ENCODE peak calls at places on chromosomes 16 and 17, in four cellular contexts. G is GM12878, C is HepG2, Z is K562. N is an unnamed sample.

GRCh38 chr17:41917957-41918391 is 777 bp downstream of the ACLY start:
- DNase-seq in G (no peak), C (no peak), Z (peak), N (peak)

GRCh38 chr16:28982949-28983348 is 1.9 kb upstream of the LAT start:
- DNase-seq in G (no peak), C (no peak), Z (no peak), N (no peak)

GRCh38 chr17:41463746-41464145 is 3.4 kb downstream of the KRT32 start:
- DNase-seq in G (no peak), C (no peak), Z (no peak), N (no peak)

GRCh38 chr17:81440511-81441244 is 45.4 kb downstream of the BAHCC1 start:
- DNase-seq in G (no peak), C (peak), Z (peak), N (peak)

GRCh38 chr17:35808240-35808961 is 883 bp upstream of the TAF15 start:
- DNase-seq in G (no peak), C (no peak), Z (no peak), N (no peak)

GRCh38 chr16:29806641-29807425 is 504 bp downstream of the MAZ start:
- DNase-seq in G (no peak), C (peak), Z (peak), N (peak)

GRCh38 chr16:85800321-85800669 is 800 bp downstream of the COX4I1 start:
- DNase-seq in G (no peak), C (peak), Z (no peak), N (peak)

GRCh38 chr17:15966879-15967248 is 21.9 kb downstream of the ADORA2B start:
- DNase-seq in G (no peak), C (peak), Z (no peak), N (no peak)

GRCh38 chr17:17042851-17043667 is 802 bp downstream of the MPRIP start:
- DNase-seq in G (no peak), C (no peak), Z (no peak), N (no peak)

GRCh38 chr17:69433093-69433492 is 18.6 kb downstream of the MAP2K6 start:
- DNase-seq in G (no peak), C (no peak), Z (no peak), N (no peak)

GRCh38 chr17:37671028-37671812 is 28.0 kb upstream of the DDX52 start:
- DNase-seq in G (no peak), C (no peak), Z (no peak), N (no peak)

GRCh38 chr16:51359141-51359960 is 208.3 kb upstream of the SALL1 start:
- DNase-seq in G (no peak), C (no peak), Z (no peak), N (no peak)

GRCh38 chr17:68963958-68964357 is 8.8 kb upstream of the ABCA8 start:
- DNase-seq in G (no peak), C (no peak), Z (no peak), N (no peak)

GRCh38 chr16:63945805-63946204 is 1176.1 kb downstream of the CDH11 start:
- DNase-seq in G (no peak), C (no peak), Z (no peak), N (no peak)

GRCh38 chr17:74296548-74296936 is 22.5 kb downstream of the DNAI2 start:
- DNase-seq in G (no peak), C (peak), Z (peak), N (peak)

GRCh38 chr17:35185849-35186248 is 8.3 kb downstream of the SLC35G3 start:
- DNase-seq in G (peak), C (no peak), Z (no peak), N (no peak)

GRCh38 chr16:28879261-28879840 is 1.1 kb downstream of the ATP2A1 start:
- DNase-seq in G (no peak), C (no peak), Z (no peak), N (no peak)

GRCh38 chr17:11954961-11955360 is 42.3 kb downstream of the ZNF18 start:
- DNase-seq in G (no peak), C (no peak), Z (no peak), N (no peak)

GRCh38 chr17:330993-331701 is 21.5 kb downstream of the RPH3AL start:
- DNase-seq in G (no peak), C (no peak), Z (no peak), N (no peak)

GRCh38 chr17:2087597-2088211 is 32.8 kb downstream of the HIC1 start:
- DNase-seq in G (peak), C (no peak), Z (no peak), N (no peak)

GRCh38 chr17:74803971-74804370 is 27.8 kb upstream of the NAT9 start:
- DNase-seq in G (no peak), C (no peak), Z (no peak), N (no peak)

GRCh38 chr16:58124601-58124915 is 4.6 kb downstream of the CFAP20 start:
- DNase-seq in G (no peak), C (no peak), Z (no peak), N (no peak)

GRCh38 chr17:75468311-75468754 is 11.9 kb downstream of the TMEM94 start:
- DNase-seq in G (no peak), C (peak), Z (no peak), N (no peak)

GRCh38 chr17:37605813-37606505 is 3.3 kb downstream of the SYNRG start:
- DNase-seq in G (no peak), C (no peak), Z (no peak), N (no peak)

GRCh38 chr17:51298508-51299371 is 38.4 kb downstream of the UTP18 start:
- DNase-seq in G (no peak), C (peak), Z (peak), N (peak)

GRCh38 chr16:17538942-17539341 is 68.2 kb upstream of the XYLT1 start:
- DNase-seq in G (no peak), C (no peak), Z (no peak), N (no peak)

GRCh38 chr17:27494192-27495091 is 38.2 kb downstream of the KSR1 start:
- DNase-seq in G (no peak), C (peak), Z (no peak), N (peak)

GRCh38 chr17:44932096-44932495 is 15.5 kb downstream of the KIF18B start:
- DNase-seq in G (no peak), C (no peak), Z (no peak), N (no peak)

GRCh38 chr17:19759934-19760530 is 11.9 kb upstream of the ALDH3A1 start:
- DNase-seq in G (no peak), C (no peak), Z (no peak), N (no peak)

GRCh38 chr16:48635199-48635718 is 25.3 kb upstream of the N4BP1 start:
- DNase-seq in G (no peak), C (no peak), Z (no peak), N (no peak)

GRCh38 chr16:24568392-24568791 is 29.0 kb downstream of the RBBP6 start:
- DNase-seq in G (no peak), C (no peak), Z (no peak), N (no peak)

GRCh38 chr16:88936008-88936912 is 40.7 kb downstream of the CBFA2T3 start:
- DNase-seq in G (no peak), C (peak), Z (no peak), N (no peak)

GRCh38 chr17:82677353-82677925 is 21.1 kb downstream of the RAB40B start:
- DNase-seq in G (no peak), C (no peak), Z (no peak), N (no peak)

GRCh38 chr16:78775161-78775561 is 675.7 kb downstream of the WWOX start:
- DNase-seq in G (no peak), C (no peak), Z (no peak), N (no peak)

GRCh38 chr16:31706925-31707324 is 166.7 kb upstream of the ZNF267 start:
- DNase-seq in G (no peak), C (no peak), Z (no peak), N (no peak)

GRCh38 chr17:29190808-29191207 is 10.6 kb upstream of the MYO18A start:
- DNase-seq in G (no peak), C (no peak), Z (no peak), N (no peak)

GRCh38 chr17:31472137-31472536 is 80.7 kb downstream of the RAB11FIP4 start:
- DNase-seq in G (no peak), C (peak), Z (peak), N (no peak)

GRCh38 chr16:81527477-81528178 is 83.0 kb downstream of the CMIP start:
- DNase-seq in G (no peak), C (no peak), Z (no peak), N (no peak)

GRCh38 chr17:3798273-3799180 is 2.5 kb downstream of the ITGAE start:
- DNase-seq in G (no peak), C (no peak), Z (no peak), N (no peak)

GRCh38 chr17:3796822-3797170 is 4.2 kb downstream of the ITGAE start:
- DNase-seq in G (no peak), C (no peak), Z (no peak), N (no peak)

GRCh38 chr17:3795758-3796102 is 5.3 kb downstream of the ITGAE start:
- DNase-seq in G (no peak), C (no peak), Z (no peak), N (no peak)

GRCh38 chr17:3794890-3795757 is 5.9 kb downstream of the ITGAE start:
- DNase-seq in G (no peak), C (peak), Z (no peak), N (no peak)

GRCh38 chr17:3796110-3796821 is 4.7 kb downstream of the ITGAE start:
- DNase-seq in G (peak), C (no peak), Z (no peak), N (no peak)
- TF ChIP-seq TARDBP in G (peak), C (no peak), Z (no peak), N (no peak)

DNA sequence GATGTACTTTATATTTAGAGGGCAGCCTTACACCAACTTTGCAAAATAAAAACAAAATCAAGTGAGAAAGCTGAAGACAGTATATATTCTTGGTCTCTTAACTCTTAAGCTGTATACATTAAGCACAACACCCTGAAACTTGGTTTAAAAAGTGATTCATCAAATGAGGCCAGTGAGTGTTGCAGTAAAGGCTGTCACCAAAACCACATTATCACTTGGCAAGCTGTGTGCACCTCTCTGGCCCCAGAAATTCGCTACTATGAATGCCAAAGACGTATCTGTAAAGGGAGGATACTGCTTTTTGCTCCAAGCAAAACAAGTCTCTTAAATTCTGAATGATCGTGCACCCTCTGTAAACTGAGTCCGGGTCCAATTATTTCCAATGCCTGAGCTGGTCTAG is 163.9 kb downstream of the ZFHX3 start:
- DNase-seq in G (no peak), C (no peak), Z (no peak), N (no peak)
- TF ChIP-seq TARDBP in G (no peak), C (no peak), Z (no peak), N (no peak)

GRCh38 chr17:79473836-79474204 is 137.0 kb downstream of the RBFOX3 start:
- DNase-seq in G (no peak), C (no peak), Z (no peak), N (no peak)
- TF ChIP-seq TARDBP in G (no peak), C (no peak), Z (no peak), N (no peak)

GRCh38 chr17:7711356-7711755 is 6.2 kb upstream of the DNAH2 start:
- DNase-seq in G (no peak), C (no peak), Z (peak), N (peak)
- TF ChIP-seq TARDBP in G (no peak), C (no peak), Z (no peak), N (no peak)

GRCh38 chr16:83817022-83817421 is 9.2 kb downstream of the HSBP1 start:
- DNase-seq in G (no peak), C (no peak), Z (no peak), N (no peak)
- TF ChIP-seq TARDBP in G (no peak), C (no peak), Z (no peak), N (no peak)

DNA sequence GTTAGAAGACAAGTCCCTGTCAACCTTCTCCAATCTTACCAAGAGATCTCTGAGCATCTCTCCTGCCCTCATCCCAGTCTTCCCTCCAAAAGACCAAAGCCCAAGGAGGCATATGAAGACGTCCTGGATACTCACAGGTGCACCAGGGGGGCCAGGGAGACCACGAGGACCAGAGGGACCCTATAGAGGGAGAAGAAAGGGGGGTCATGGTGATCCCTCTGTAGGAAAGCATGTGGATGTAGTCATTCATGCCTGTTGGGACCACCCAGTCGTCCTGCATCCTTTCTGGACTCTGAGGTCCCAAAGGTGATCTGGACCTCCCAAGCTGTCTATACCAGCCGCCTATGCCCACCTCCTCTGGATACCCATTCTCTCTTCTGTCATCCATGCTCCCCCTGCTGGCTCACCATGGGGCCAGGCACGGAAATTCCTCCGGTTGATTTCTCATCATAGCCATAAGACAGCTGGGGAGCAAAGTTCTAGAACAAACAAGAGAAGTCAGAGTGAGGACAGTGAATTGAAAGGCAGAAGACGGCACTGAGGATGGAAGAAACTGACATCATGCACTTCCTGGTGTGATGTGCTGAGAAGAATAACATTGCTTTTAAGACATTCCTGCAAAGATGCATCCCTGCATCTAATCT is 3.3 kb downstream of the COL1A1 start:
- DNase-seq in G (no peak), C (peak), Z (peak), N (peak)
- TF ChIP-seq TARDBP in G (no peak), C (no peak), Z (no peak), N (no peak)

DNA sequence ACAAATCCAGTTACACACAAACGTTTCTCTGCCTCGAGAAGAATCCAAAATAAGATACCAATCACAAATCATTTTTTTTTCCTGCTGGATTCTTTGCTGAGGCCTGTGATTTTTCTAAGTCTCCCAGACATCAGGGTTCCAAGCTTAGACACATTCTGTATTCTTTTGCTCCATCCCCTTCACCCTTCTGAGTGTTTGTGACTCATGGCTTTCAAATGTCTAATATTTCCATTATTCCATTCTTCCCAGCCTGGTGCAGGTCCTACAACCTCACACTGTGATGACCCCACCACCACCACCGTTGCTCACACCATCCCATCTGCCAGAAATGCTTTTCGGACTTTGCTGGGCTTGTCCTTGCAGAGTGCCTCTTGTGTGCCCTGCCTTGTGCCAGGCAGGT is 480.1 kb downstream of the SOX9 start:
- DNase-seq in G (no peak), C (no peak), Z (no peak), N (no peak)
- TF ChIP-seq TARDBP in G (no peak), C (no peak), Z (no peak), N (no peak)

GRCh38 chr17:21548236-21548635 is 144.1 kb upstream of the KCNJ18 start:
- DNase-seq in G (no peak), C (no peak), Z (no peak), N (no peak)
- TF ChIP-seq TARDBP in G (no peak), C (no peak), Z (no peak), N (no peak)

GRCh38 chr16:66619534-66620418 is 15.3 kb downstream of the CMTM3 start:
- DNase-seq in G (no peak), C (no peak), Z (no peak), N (no peak)
- TF ChIP-seq TARDBP in G (no peak), C (no peak), Z (no peak), N (no peak)